ENCODE peak calls at places on chromosomes 6 and 20, in eight cellular contexts. F is kidney epithelial cell; B is stimulated activated CD4-positive, alpha-beta T cell treated with anti-CD3 and anti-CD28 coated beads, Interleukin-2, amount 100 ng/mL, for 4 hours; H is cardiac fibroblast; M is CD4-positive, CD25-positive, alpha-beta regulatory T cell; V is Peyer's patch; L is GM12891; A is activated CD4-positive, alpha-beta T cell treated with anti-CD3 and anti-CD28 coated beads, Interleukin-2, amount 10 ng/mL, durations not matched to agents 7 days and 5 days. K is an unnamed sample.

GRCh38 chr20:18287546-18287914 is 797 bp upstream of the ZNF133 start:
- DNase-seq in F (no peak), B (peak), H (no peak), M (no peak), V (peak), L (no peak), A (no peak), K (no peak)

GRCh38 chr6:135353113-135353512 is 144.4 kb downstream of the AHI1 start:
- DNase-seq in F (no peak), B (no peak), H (no peak), M (no peak), V (no peak), L (no peak), A (no peak), K (no peak)

GRCh38 chr20:4065405-4065841 is 50.1 kb upstream of the RNF24 start:
- DNase-seq in F (no peak), B (no peak), H (peak), M (no peak), V (no peak), L (no peak), A (no peak), K (no peak)

GRCh38 chr20:38554986-38555385 is 26.0 kb upstream of the ADIG start:
- DNase-seq in F (no peak), B (no peak), H (no peak), M (no peak), V (no peak), L (no peak), A (no peak), K (no peak)

GRCh38 chr6:85449388-85449817 is 480 bp upstream of the NT5E start:
- DNase-seq in F (no peak), B (peak), H (peak), M (no peak), V (peak), L (peak), A (peak), K (no peak)

GRCh38 chr6:30151580-30151979 is 9.4 kb downstream of the TRIM10 start:
- DNase-seq in F (no peak), B (no peak), H (no peak), M (no peak), V (no peak), L (no peak), A (no peak), K (peak)

GRCh38 chr20:57594092-57594911 is 25.9 kb downstream of the ZBP1 start:
- DNase-seq in F (no peak), B (peak), H (peak), M (peak), V (peak), L (peak), A (peak), K (peak)

GRCh38 chr6:84469144-84469543 is 241.7 kb upstream of the CEP162 start:
- DNase-seq in F (no peak), B (no peak), H (no peak), M (no peak), V (no peak), L (no peak), A (no peak), K (no peak)

GRCh38 chr6:41692080-41692675 is 43.2 kb downstream of the TFEB start:
- DNase-seq in F (no peak), B (no peak), H (no peak), M (no peak), V (no peak), L (no peak), A (no peak), K (no peak)

GRCh38 chr6:20868397-20869185 is 334.3 kb downstream of the CDKAL1 start:
- DNase-seq in F (no peak), B (no peak), H (no peak), M (no peak), V (no peak), L (no peak), A (no peak), K (no peak)

GRCh38 chr20:35454881-35455609 is at the start of gene CEP250:
- DNase-seq in F (peak), B (peak), H (peak), M (peak), V (peak), L (peak), A (peak), K (peak)

GRCh38 chr6:16044211-16044643 is 84.7 kb upstream of the MYLIP start:
- DNase-seq in F (no peak), B (no peak), H (no peak), M (no peak), V (no peak), L (no peak), A (no peak), K (no peak)

GRCh38 chr6:150697515-150697914 is 97.8 kb downstream of the PLEKHG1 start:
- DNase-seq in F (no peak), B (no peak), H (no peak), M (no peak), V (no peak), L (no peak), A (no peak), K (no peak)

GRCh38 chr6:93784794-93785757 is 365.7 kb upstream of the EPHA7 start:
- DNase-seq in F (peak), B (no peak), H (peak), M (no peak), V (no peak), L (no peak), A (no peak), K (no peak)

GRCh38 chr6:6686748-6687601 is 98.5 kb downstream of the LY86 start:
- DNase-seq in F (peak), B (no peak), H (peak), M (no peak), V (peak), L (no peak), A (no peak), K (peak)

GRCh38 chr20:38073307-38074010 is 39.9 kb downstream of the RPRD1B start:
- DNase-seq in F (no peak), B (no peak), H (peak), M (no peak), V (peak), L (no peak), A (peak), K (peak)

GRCh38 chr20:8670207-8670899 is 398.5 kb upstream of the PLCB4 start:
- DNase-seq in F (no peak), B (no peak), H (no peak), M (no peak), V (no peak), L (no peak), A (no peak), K (no peak)

GRCh38 chr20:49929142-49929494 is 7.1 kb upstream of the RNF114 start:
- DNase-seq in F (no peak), B (no peak), H (no peak), M (no peak), V (peak), L (no peak), A (no peak), K (no peak)

GRCh38 chr6:85672050-85672449 is 29.4 kb upstream of the SYNCRIP start:
- DNase-seq in F (no peak), B (no peak), H (no peak), M (no peak), V (no peak), L (no peak), A (no peak), K (peak)

GRCh38 chr20:1711826-1712601 is 54.4 kb upstream of the SIRPG start:
- DNase-seq in F (no peak), B (no peak), H (peak), M (no peak), V (no peak), L (no peak), A (no peak), K (no peak)

GRCh38 chr20:57402206-57403125 is 11.3 kb downstream of the RBM38 start:
- DNase-seq in F (no peak), B (no peak), H (no peak), M (no peak), V (no peak), L (no peak), A (no peak), K (no peak)

GRCh38 chr6:26205625-26206574 is 118.7 kb downstream of the HFE start:
- DNase-seq in F (no peak), B (no peak), H (peak), M (no peak), V (no peak), L (no peak), A (no peak), K (peak)

GRCh38 chr20:46057856-46058655 is 29.0 kb downstream of the SLC12A5 start:
- DNase-seq in F (no peak), B (no peak), H (peak), M (no peak), V (peak), L (peak), A (peak), K (no peak)